ENCODE peak calls at places on chromosomes 1 and 21, in eight cellular contexts. D is endothelial cell, N is heart right ventricle, F is HL-60, E is HFFc6, J is H9, H is uterus, V is fibroblast of the aortic adventitia. P is an unnamed sample.

GRCh38 chr1:2781627-2782026 is 19.9 kb downstream of the TTC34 start:
- DNase-seq in J (no peak), V (no peak), F (no peak), D (no peak), H (no peak), E (no peak), N (no peak), P (no peak)

GRCh38 chr1:152436593-152437338 is 22.7 kb upstream of the CRNN start:
- DNase-seq in N (no peak), V (peak), D (no peak), J (no peak), H (no peak), F (no peak), E (peak), P (no peak)

GRCh38 chr1:89274431-89274857 is 1.8 kb upstream of the GBP5 start:
- DNase-seq in V (peak), H (no peak), D (no peak), F (no peak), N (no peak), E (no peak), J (no peak), P (no peak)

GRCh38 chr1:92709738-92710137 is 75.2 kb downstream of the EVI5 start:
- DNase-seq in D (no peak), F (no peak), H (no peak), V (peak), J (no peak), N (no peak), E (peak), P (peak)

GRCh38 chr21:17359781-17360180 is 153.1 kb upstream of the CXADR start:
- DNase-seq in H (no peak), V (no peak), E (no peak), D (no peak), F (no peak), N (no peak), J (no peak), P (no peak)

GRCh38 chr1:171357179-171357578 is 43.2 kb downstream of the FMO4 start:
- DNase-seq in J (no peak), H (no peak), N (no peak), V (no peak), F (no peak), D (no peak), E (no peak), P (no peak)

GRCh38 chr1:41670558-41670957 is 186.1 kb upstream of the EDN2 start:
- DNase-seq in H (no peak), N (no peak), J (no peak), V (peak), F (no peak), D (no peak), E (peak), P (no peak)

GRCh38 chr1:12640237-12640957 is 3.5 kb upstream of the AADACL4 start:
- DNase-seq in J (no peak), F (no peak), E (no peak), N (no peak), D (no peak), H (no peak), V (no peak), P (no peak)

GRCh38 chr1:203704120-203704519 is 60.9 kb upstream of the LAX1 start:
- DNase-seq in D (no peak), E (no peak), F (peak), N (no peak), J (no peak), V (no peak), H (no peak), P (no peak)

GRCh38 chr21:45575993-45576837 is 34.0 kb upstream of the SLC19A1 start:
- DNase-seq in J (no peak), H (no peak), F (no peak), D (no peak), V (no peak), N (no peak), E (no peak), P (peak)

GRCh38 chr1:22309572-22309971 is 142.1 kb upstream of the ZBTB40 start:
- DNase-seq in N (no peak), H (no peak), D (no peak), V (no peak), F (no peak), E (no peak), J (no peak), P (no peak)

GRCh38 chr1:199867601-199868000 is 159.9 kb upstream of the NR5A2 start:
- DNase-seq in V (no peak), H (no peak), N (no peak), E (no peak), F (peak), D (peak), J (no peak), P (no peak)

GRCh38 chr1:152965853-152966252 is 4.6 kb upstream of the SPRR4 start:
- DNase-seq in N (no peak), J (no peak), E (no peak), F (no peak), H (no peak), D (no peak), V (no peak), P (no peak)

GRCh38 chr1:111234866-111235265 is 7.4 kb downstream of the CHI3L2 start:
- DNase-seq in H (no peak), F (no peak), V (peak), N (no peak), J (no peak), D (no peak), E (peak), P (no peak)

GRCh38 chr1:94974224-94974623 is 47.3 kb upstream of the CNN3 start:
- DNase-seq in V (peak), H (no peak), D (no peak), F (no peak), J (no peak), E (peak), N (no peak), P (no peak)

GRCh38 chr1:35223109-35223630 is 30.2 kb upstream of the SFPQ start:
- DNase-seq in D (no peak), F (no peak), J (no peak), E (no peak), N (no peak), V (no peak), H (no peak), P (no peak)

GRCh38 chr1:77557053-77557452 is 125.4 kb downstream of the ZZZ3 start:
- DNase-seq in D (no peak), J (no peak), H (no peak), F (no peak), N (no peak), E (no peak), V (no peak), P (no peak)

GRCh38 chr1:3188150-3188971 is 119.4 kb downstream of the PRDM16 start:
- DNase-seq in N (no peak), F (no peak), D (no peak), H (no peak), E (no peak), V (no peak), J (no peak), P (no peak)

GRCh38 chr21:46066843-46067331 is 31.0 kb upstream of the COL6A2 start:
- DNase-seq in J (peak), D (no peak), N (peak), E (no peak), V (peak), H (peak), F (no peak), P (no peak)

GRCh38 chr1:1875932-1876331 is 15.0 kb downstream of the GNB1 start:
- DNase-seq in H (no peak), D (no peak), E (no peak), V (no peak), J (no peak), N (no peak), F (no peak), P (peak)

GRCh38 chr1:32627596-32628162 is 22.7 kb downstream of the ZBTB8OS start:
- DNase-seq in J (no peak), N (no peak), H (no peak), D (no peak), F (no peak), E (no peak), V (peak), P (no peak)

GRCh38 chr1:236522937-236523703 is 662 bp upstream of the LGALS8 start:
- DNase-seq in V (no peak), F (no peak), J (peak), H (peak), E (no peak), D (no peak), N (peak), P (peak)

DNA sequence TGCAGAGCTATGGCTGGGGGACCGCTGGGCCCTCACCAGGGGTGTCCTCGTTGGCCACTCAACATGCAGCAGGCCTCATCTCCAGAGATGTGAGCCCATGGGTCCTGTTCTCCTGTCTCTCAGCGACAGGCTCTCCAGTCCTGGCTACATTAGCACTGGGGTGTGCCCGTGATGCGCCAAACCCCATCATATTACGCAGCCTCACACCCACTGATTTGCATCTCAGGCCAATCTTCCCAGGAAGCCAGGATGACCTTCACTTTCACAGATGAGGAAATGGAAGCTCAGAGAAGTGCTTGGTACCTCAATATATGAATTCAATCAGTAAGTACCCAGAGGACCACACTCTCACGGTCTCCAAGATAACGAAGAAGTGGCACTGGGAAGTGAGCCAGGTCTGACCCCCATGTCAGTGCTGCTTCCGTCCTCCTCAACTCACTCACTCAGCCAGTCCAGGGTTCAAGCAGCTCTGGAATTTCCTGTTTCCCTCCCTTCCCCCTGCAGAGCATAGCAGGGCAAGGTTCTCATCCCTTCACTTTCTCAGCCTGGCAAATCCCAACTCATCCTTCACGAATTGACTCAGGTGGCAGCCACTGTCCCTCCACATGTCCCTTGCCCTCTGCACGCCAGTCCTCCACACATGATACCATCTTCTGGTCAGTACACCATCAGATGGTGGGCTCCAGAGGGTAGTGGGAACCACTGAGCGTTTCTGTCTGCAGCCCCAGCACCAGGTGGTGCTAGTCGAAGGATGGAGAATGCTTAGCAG is 28.9 kb upstream of the EVA1B start:
- DNase-seq in F (no peak), N (no peak), V (peak), E (peak), J (no peak), D (no peak), H (no peak), P (no peak)
- TF ChIP-seq CTCF in F (no peak), N (no peak), V (peak), E (peak), J (no peak), D (no peak), H (no peak), P (no peak)

DNA sequence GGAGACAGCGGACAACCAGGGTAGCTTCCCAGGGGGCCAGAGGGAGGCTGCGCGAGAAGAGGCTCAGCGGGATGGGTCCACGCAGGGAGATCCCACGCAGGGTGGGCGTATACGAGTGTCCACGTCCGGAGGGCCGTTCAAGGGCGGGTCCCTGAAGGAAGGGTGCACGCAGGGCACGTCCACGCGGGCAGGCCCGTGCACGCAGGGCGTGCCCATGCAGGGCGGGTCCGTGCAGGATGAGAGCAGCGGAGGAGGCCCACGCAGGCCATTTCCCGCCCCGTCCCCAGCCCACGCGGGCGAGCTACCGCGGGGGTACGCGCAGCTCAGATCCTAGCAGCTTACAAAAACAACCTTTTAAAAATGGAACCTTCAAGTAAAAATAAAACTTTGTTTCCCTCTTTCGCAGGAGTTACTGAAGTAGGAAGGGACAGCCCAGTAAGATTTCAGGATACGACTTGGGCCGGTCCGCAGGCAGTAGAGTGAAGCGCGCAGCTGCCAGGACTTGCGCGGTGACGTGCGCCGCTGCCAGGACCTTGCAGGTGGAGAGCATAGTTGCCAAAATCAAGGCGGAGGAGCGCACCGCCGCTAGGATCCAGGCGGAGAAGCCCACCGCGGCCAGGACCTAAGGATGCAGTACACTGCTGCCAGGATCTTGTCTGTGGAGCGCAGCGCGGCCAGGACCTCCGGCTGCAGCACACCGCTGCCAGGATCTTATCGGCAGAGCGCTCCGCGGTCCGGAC is 416 bp upstream of the RNF187 start:
- DNase-seq in E (peak), J (peak), H (peak), N (peak), F (peak), V (peak), D (no peak), P (peak)
- TF ChIP-seq CTCF in E (peak), J (no peak), H (peak), N (no peak), F (no peak), V (no peak), D (no peak), P (no peak)

GRCh38 chr1:242189591-242189990 is 190.7 kb upstream of the MAP1LC3C start:
- DNase-seq in F (no peak), J (no peak), D (peak), V (no peak), N (no peak), E (no peak), H (no peak), P (no peak)
- TF ChIP-seq CTCF in F (no peak), J (peak), D (no peak), V (no peak), N (no peak), E (no peak), H (no peak), P (no peak)

GRCh38 chr21:39003982-39004775 is 179.1 kb downstream of the PSMG1 start:
- DNase-seq in D (no peak), E (peak), H (no peak), V (peak), J (no peak), F (no peak), N (no peak), P (no peak)

GRCh38 chr21:39007532-39007931 is 175.7 kb downstream of the PSMG1 start:
- DNase-seq in D (no peak), E (no peak), F (no peak), J (no peak), H (no peak), V (no peak), N (no peak), P (no peak)

GRCh38 chr21:39007985-39008384 is 175.3 kb downstream of the PSMG1 start:
- DNase-seq in D (no peak), H (no peak), E (no peak), F (no peak), J (no peak), N (no peak), V (no peak), P (no peak)

GRCh38 chr21:39006653-39007417 is 176.4 kb downstream of the PSMG1 start:
- DNase-seq in J (no peak), F (peak), E (no peak), H (peak), D (no peak), V (peak), N (peak), P (no peak)

DNA sequence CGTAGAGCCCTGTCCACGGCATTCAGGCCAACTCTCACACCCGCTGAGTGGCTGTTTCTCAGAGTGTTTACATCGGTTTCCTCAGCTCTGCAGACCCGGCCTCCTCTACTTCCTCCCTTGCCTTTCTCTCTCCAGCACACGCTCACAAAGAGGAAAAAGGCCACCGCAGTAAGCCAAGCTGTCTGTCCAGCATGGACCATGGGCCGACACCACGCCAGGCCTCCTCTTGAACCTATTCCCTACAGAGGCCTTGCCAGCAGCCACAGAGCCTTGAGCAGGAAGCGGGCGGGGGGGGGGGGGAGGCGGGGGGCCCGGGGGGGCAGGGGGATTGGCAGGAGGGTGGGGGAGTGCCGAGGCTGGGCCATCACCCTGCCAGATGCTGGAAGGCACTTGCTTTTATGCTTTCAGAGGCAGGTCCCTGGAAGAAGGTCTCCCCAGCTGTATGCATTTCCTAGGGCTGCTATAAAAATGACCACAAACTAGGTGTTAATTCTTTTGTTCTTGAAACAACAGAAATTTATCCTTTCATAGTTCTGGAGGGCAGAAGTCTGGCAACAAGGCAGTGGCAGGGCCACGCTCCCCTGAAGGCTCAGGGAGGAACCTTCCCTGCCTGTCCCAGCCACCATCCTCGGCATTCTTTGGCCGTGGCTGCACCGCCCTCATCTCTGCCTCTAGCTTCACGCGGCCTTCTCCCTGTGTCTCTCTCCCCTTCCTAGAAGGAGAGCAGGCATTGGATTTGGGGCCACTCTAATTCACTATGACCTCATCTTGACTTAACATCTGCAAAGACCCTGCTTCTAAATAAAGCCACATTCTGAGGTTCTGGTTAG is 178.3 kb downstream of the PSMG1 start:
- DNase-seq in D (no peak), V (peak), N (peak), F (peak), H (peak), E (no peak), J (peak), P (peak)
- TF ChIP-seq CTCF in D (no peak), V (no peak), N (no peak), F (no peak), H (no peak), E (no peak), J (no peak), P (no peak)

GRCh38 chr1:220113136-220113695 is 19.3 kb downstream of the IARS2 start:
- DNase-seq in V (peak), D (no peak), F (peak), J (no peak), N (no peak), H (no peak), E (peak), P (no peak)
- TF ChIP-seq CTCF in V (peak), D (peak), F (peak), J (peak), N (peak), H (no peak), E (peak), P (no peak)